ENCODE peak calls at places on chromosomes 16 and 17, in six cellular contexts. N, C, S, W, P and M are unnamed samples.

GRCh38 chr16:46859719-46860152 is 24.4 kb upstream of the GPT2 start:
- DNase-seq in N (peak), W (peak), C (peak), P (peak), S (peak), M (peak)

GRCh38 chr16:83746611-83747010 is 61.2 kb upstream of the HSBP1 start:
- DNase-seq in N (no peak), P (no peak), W (no peak), S (no peak), C (no peak), M (no peak)

GRCh38 chr16:73274140-73274539 is 226.2 kb upstream of the ZFHX3 start:
- DNase-seq in W (no peak), P (no peak), S (no peak), C (no peak), N (no peak), M (no peak)

GRCh38 chr17:30345527-30346075 is 11.7 kb upstream of the TMIGD1 start:
- DNase-seq in N (peak), P (peak), C (no peak), W (no peak), S (peak), M (peak)

GRCh38 chr17:55649935-55650597 is 72.6 kb downstream of the TMEM100 start:
- DNase-seq in W (no peak), S (no peak), C (no peak), P (no peak), N (no peak), M (no peak)

GRCh38 chr17:80083136-80083661 is 18.2 kb upstream of the GAA start:
- DNase-seq in S (no peak), W (no peak), N (no peak), C (no peak), P (no peak), M (no peak)

GRCh38 chr16:83205896-83206295 is 579.1 kb downstream of the CDH13 start:
- DNase-seq in N (no peak), P (no peak), S (no peak), C (peak), W (no peak), M (no peak)

GRCh38 chr17:58679263-58680037 is 12.4 kb downstream of the TEX14 start:
- DNase-seq in P (no peak), S (peak), C (peak), W (peak), N (peak), M (peak)

GRCh38 chr17:13310858-13311257 is 290.9 kb downstream of the HS3ST3A1 start:
- DNase-seq in W (no peak), S (no peak), C (no peak), P (no peak), N (no peak), M (no peak)

GRCh38 chr17:31414590-31414918 is 23.1 kb downstream of the RAB11FIP4 start:
- DNase-seq in C (no peak), N (no peak), S (no peak), W (no peak), P (no peak), M (no peak)

GRCh38 chr16:54430491-54431030 is 144.0 kb upstream of the IRX3 start:
- DNase-seq in P (no peak), C (peak), W (peak), N (peak), S (peak), M (no peak)